ENCODE peak calls at places on chromosomes 16 and 17, in nine cellular contexts. V is iPS DF 6.9; E is mucosa of gallbladder; H is HFF-Myc; G is smooth muscle cell of the brain vasculature; U is caudate nucleus; K is stimulated activated CD4-positive, alpha-beta T cell treated with anti-CD3 and anti-CD28 coated beads, Interleukin-1b, Interleukin-23, amount 100 ng/mL, for 48 hours; M is activated T-helper 1 cell treated with anti-CD3 and anti-CD28 coated beads, Interleukin-2, amount 50 U/mL, for 16 hours; S is activated CD4-positive, alpha-beta T cell treated with anti-CD3 and anti-CD28 coated beads for 48 hours. X is an unnamed sample.

GRCh38 chr16:79856581-79856980 is 256.0 kb upstream of the MAF start:
- DNase-seq in V (no peak), E (no peak), H (no peak), G (no peak), U (no peak), K (no peak), M (no peak), S (no peak), X (peak)

GRCh38 chr17:66667491-66668030 is 167.4 kb upstream of the CACNG5 start:
- DNase-seq in V (no peak), E (no peak), H (no peak), G (no peak), U (no peak), K (peak), M (peak), S (peak), X (peak)

GRCh38 chr17:40839194-40839593 is 16.8 kb upstream of the KRT10 start:
- DNase-seq in V (no peak), E (no peak), H (no peak), G (no peak), U (no peak), K (no peak), M (no peak), S (no peak), X (no peak)

GRCh38 chr17:80069886-80070177 is 31.5 kb upstream of the GAA start:
- DNase-seq in V (no peak), E (no peak), H (no peak), G (no peak), U (no peak), K (no peak), M (no peak), S (no peak), X (no peak)

GRCh38 chr16:53872248-53873221 is 168.6 kb downstream of the FTO start:
- DNase-seq in V (no peak), E (no peak), H (no peak), G (no peak), U (no peak), K (no peak), M (no peak), S (no peak), X (no peak)

GRCh38 chr16:84867696-84868095 is 47.9 kb downstream of the CRISPLD2 start:
- DNase-seq in V (no peak), E (no peak), H (no peak), G (no peak), U (no peak), K (no peak), M (no peak), S (no peak), X (no peak)

GRCh38 chr16:79372504-79373184 is 227.9 kb downstream of the MAF start:
- DNase-seq in V (no peak), E (no peak), H (no peak), G (peak), U (no peak), K (peak), M (no peak), S (peak), X (peak)

GRCh38 chr16:27726621-27727275 is 176.8 kb downstream of the KATNIP start:
- DNase-seq in V (no peak), E (no peak), H (peak), G (no peak), U (no peak), K (no peak), M (no peak), S (no peak), X (no peak)

GRCh38 chr16:79758615-79759346 is 158.2 kb upstream of the MAF start:
- DNase-seq in V (no peak), E (no peak), H (no peak), G (no peak), U (no peak), K (no peak), M (no peak), S (no peak), X (no peak)

GRCh38 chr16:9578459-9578858 is 487.0 kb downstream of the HAPSTR1 start:
- DNase-seq in V (no peak), E (no peak), H (no peak), G (no peak), U (peak), K (no peak), M (no peak), S (no peak), X (no peak)

GRCh38 chr17:50560931-50561750 is 626 bp downstream of the CACNA1G start:
- DNase-seq in V (no peak), E (no peak), H (no peak), G (no peak), U (no peak), K (no peak), M (no peak), S (no peak), X (no peak)

GRCh38 chr17:28760561-28760960 is 16.8 kb downstream of the TRAF4 start:
- DNase-seq in V (no peak), E (no peak), H (no peak), G (no peak), U (no peak), K (no peak), M (no peak), S (no peak), X (no peak)

GRCh38 chr17:40612510-40613244 is 34.9 kb downstream of the SMARCE1 start:
- DNase-seq in V (no peak), E (no peak), H (no peak), G (no peak), U (peak), K (peak), M (peak), S (peak), X (peak)

GRCh38 chr17:17484451-17484899 is 7.7 kb downstream of the MED9 start:
- DNase-seq in V (no peak), E (no peak), H (no peak), G (no peak), U (peak), K (peak), M (no peak), S (peak), X (peak)

GRCh38 chr16:56603589-56603988 is 4.8 kb upstream of the MT2A start:
- DNase-seq in V (no peak), E (peak), H (no peak), G (no peak), U (peak), K (no peak), M (no peak), S (peak), X (peak)

GRCh38 chr16:22093952-22094351 is 1.6 kb downstream of the VWA3A start:
- DNase-seq in V (no peak), E (no peak), H (no peak), G (no peak), U (no peak), K (no peak), M (no peak), S (no peak), X (no peak)

GRCh38 chr17:81059026-81059425 is 24.1 kb downstream of the BAIAP2 start:
- DNase-seq in V (no peak), E (peak), H (no peak), G (no peak), U (peak), K (no peak), M (no peak), S (no peak), X (no peak)

GRCh38 chr17:33981713-33982601 is 273.1 kb upstream of the CCL2 start:
- DNase-seq in V (no peak), E (no peak), H (no peak), G (no peak), U (no peak), K (no peak), M (no peak), S (no peak), X (no peak)

GRCh38 chr17:18860161-18860972 is 2.4 kb downstream of the PRPSAP2 start:
- DNase-seq in V (no peak), E (no peak), H (no peak), G (no peak), U (no peak), K (no peak), M (no peak), S (peak), X (no peak)

GRCh38 chr16:35664091-35664693 is 2204.8 kb downstream of the TP53TG3F start:
- DNase-seq in V (no peak), E (no peak), H (no peak), G (no peak), U (no peak), K (no peak), M (no peak), S (no peak), X (no peak)

GRCh38 chr17:21199311-21199710 is 14.7 kb downstream of the TMEM11 start:
- DNase-seq in V (no peak), E (no peak), H (no peak), G (no peak), U (no peak), K (no peak), M (no peak), S (no peak), X (no peak)

GRCh38 chr17:82238562-82239201 is 9.8 kb downstream of the SLC16A3 start:
- DNase-seq in V (no peak), E (peak), H (peak), G (peak), U (peak), K (peak), M (peak), S (peak), X (peak)

GRCh38 chr17:49851387-49852291 is 3.8 kb upstream of the TAC4 start:
- DNase-seq in V (no peak), E (peak), H (no peak), G (no peak), U (peak), K (peak), M (peak), S (peak), X (peak)

GRCh38 chr17:74205274-74205673 is 1.8 kb downstream of the RPL38 start:
- DNase-seq in V (no peak), E (no peak), H (no peak), G (no peak), U (no peak), K (no peak), M (no peak), S (no peak), X (no peak)

GRCh38 chr17:81189670-81190530 is 23.9 kb upstream of the AATK start:
- DNase-seq in V (no peak), E (no peak), H (no peak), G (no peak), U (peak), K (no peak), M (no peak), S (no peak), X (no peak)

GRCh38 chr17:4903051-4903818 is at the start of gene CHRNE:
- DNase-seq in V (no peak), E (peak), H (peak), G (peak), U (peak), K (peak), M (peak), S (peak), X (peak)

GRCh38 chr17:42378597-42379594 is 9.3 kb downstream of the STAT3 start:
- DNase-seq in V (no peak), E (no peak), H (no peak), G (no peak), U (no peak), K (no peak), M (no peak), S (no peak), X (peak)

GRCh38 chr17:76466775-76467130 is 650 bp upstream of the AANAT start:
- DNase-seq in V (no peak), E (no peak), H (no peak), G (no peak), U (no peak), K (no peak), M (no peak), S (no peak), X (no peak)

GRCh38 chr17:44557653-44558285 is 485 bp downstream of the FZD2 start:
- DNase-seq in V (no peak), E (no peak), H (no peak), G (no peak), U (no peak), K (peak), M (no peak), S (peak), X (peak)

GRCh38 chr17:44917456-44917855 is 2.2 kb upstream of the GFAP start:
- DNase-seq in V (no peak), E (no peak), H (no peak), G (no peak), U (no peak), K (no peak), M (no peak), S (no peak), X (no peak)

GRCh38 chr17:82489851-82490511 is 29.6 kb upstream of the FOXK2 start:
- DNase-seq in V (no peak), E (no peak), H (no peak), G (no peak), U (no peak), K (no peak), M (no peak), S (no peak), X (no peak)

GRCh38 chr17:74190154-74190553 is 13.3 kb upstream of the RPL38 start:
- DNase-seq in V (no peak), E (no peak), H (no peak), G (no peak), U (peak), K (no peak), M (no peak), S (no peak), X (no peak)

GRCh38 chr17:78641243-78641642 is 64.0 kb upstream of the DNAH17 start:
- DNase-seq in V (no peak), E (no peak), H (no peak), G (no peak), U (no peak), K (no peak), M (no peak), S (no peak), X (no peak)

GRCh38 chr17:81470270-81470943 is 42.2 kb downstream of the ACTG1 start:
- DNase-seq in V (no peak), E (no peak), H (no peak), G (no peak), U (no peak), K (no peak), M (no peak), S (no peak), X (no peak)

GRCh38 chr16:4323845-4324478 is 8.1 kb downstream of the GLIS2 start:
- DNase-seq in V (no peak), E (no peak), H (no peak), G (no peak), U (no peak), K (no peak), M (no peak), S (no peak), X (no peak)

GRCh38 chr16:84143081-84143480 is 1.9 kb downstream of the HSDL1 start:
- DNase-seq in V (no peak), E (no peak), H (no peak), G (no peak), U (no peak), K (no peak), M (no peak), S (no peak), X (no peak)

GRCh38 chr17:31544186-31544585 is 152.7 kb downstream of the RAB11FIP4 start:
- DNase-seq in V (no peak), E (no peak), H (no peak), G (no peak), U (no peak), K (no peak), M (no peak), S (no peak), X (no peak)

X was measured in activated CD4-positive, alpha-beta memory T cell treated with anti-CD3 and anti-CD28 coated beads for 36 hours.